ENCODE peak calls at places on chromosomes 16 and 17, in five cellular contexts. O, I, Q, T and B are unnamed samples.

GRCh38 chr16:11105038-11105903 is 150.7 kb downstream of the SOCS1 start:
- DNase-seq in O (no peak), I (no peak), T (no peak), Q (no peak), B (peak; percentile 6)

GRCh38 chr17:29390856-29391631 is 881 bp downstream of the TAOK1 start:
- DNase-seq in I (peak; percentile 64), O (peak; percentile 17), T (peak; percentile 6), Q (peak; percentile 66), B (peak; percentile 55)

GRCh38 chr17:20063665-20064648 is 54.8 kb downstream of the SPECC1 start:
- DNase-seq in T (no peak), O (no peak), Q (peak; percentile 89), I (peak; percentile 84), B (peak; percentile 85)

GRCh38 chr17:76866774-76867577 is 1.2 kb upstream of the MGAT5B start:
- DNase-seq in I (no peak), O (peak; percentile 28), Q (no peak), T (no peak), B (no peak)

GRCh38 chr16:1414532-1415265 is at the start of gene UNKL:
- DNase-seq in I (peak; percentile 44), Q (peak; percentile 90), T (peak; percentile 64), O (peak; percentile 14), B (peak; percentile 41)

GRCh38 chr16:50988441-50988840 is 162.6 kb downstream of the SALL1 start:
- DNase-seq in Q (no peak), T (no peak), O (peak; percentile 8), I (no peak), B (no peak)

GRCh38 chr17:57654040-57654775 is 90.9 kb downstream of the CCDC182 start:
- DNase-seq in O (no peak), Q (no peak), T (no peak), I (no peak), B (no peak)

GRCh38 chr16:1282275-1282995 is 26.6 kb downstream of the TPSD1 start:
- DNase-seq in I (no peak), T (no peak), Q (no peak), O (no peak), B (no peak)

GRCh38 chr17:1462164-1463112 is 6.4 kb upstream of the CRK start:
- DNase-seq in Q (no peak), O (no peak), T (no peak), I (no peak), B (no peak)

GRCh38 chr17:7477392-7478275 is 1.8 kb downstream of the ZBTB4 start:
- DNase-seq in O (no peak), Q (peak; percentile 72), T (no peak), I (peak; percentile 40), B (peak; percentile 56)

GRCh38 chr17:66417300-66417719 is 114.9 kb downstream of the PRKCA start:
- DNase-seq in I (no peak), O (no peak), Q (no peak), T (no peak), B (no peak)

GRCh38 chr16:15701975-15702970 is 52.2 kb downstream of the NDE1 start:
- DNase-seq in T (no peak), O (no peak), I (no peak), Q (no peak), B (no peak)

GRCh38 chr16:69741519-69741918 is 13.2 kb downstream of the NOB1 start:
- DNase-seq in I (no peak), Q (no peak), O (no peak), T (no peak), B (no peak)

GRCh38 chr16:1980026-1980769 is 1.1 kb downstream of the NOXO1 start:
- DNase-seq in O (no peak), Q (no peak), T (no peak), I (no peak), B (no peak)

GRCh38 chr16:65786916-65787315 is 579.6 kb upstream of the CDH5 start:
- DNase-seq in I (no peak), O (no peak), Q (no peak), T (no peak), B (no peak)

GRCh38 chr17:35372846-35373531 is 432 bp downstream of the SLFN11 start:
- DNase-seq in I (no peak), O (peak; percentile 74), T (no peak), Q (peak; percentile 62), B (no peak)

GRCh38 chr16:1532771-1533170 is 695 bp upstream of the TMEM204 start:
- DNase-seq in I (no peak), T (no peak), O (no peak), Q (no peak), B (no peak)

GRCh38 chr16:17026600-17027242 is 444.0 kb downstream of the XYLT1 start:
- DNase-seq in Q (no peak), T (no peak), O (no peak), I (no peak), B (no peak)

GRCh38 chr16:47815655-47816054 is 340.1 kb downstream of the ABCC12 start:
- DNase-seq in I (no peak), O (no peak), Q (no peak), T (no peak), B (no peak)

GRCh38 chr17:83068641-83069570 is 10.5 kb upstream of the METRNL start:
- DNase-seq in I (no peak), Q (peak; percentile 58), O (no peak), T (no peak), B (no peak)

GRCh38 chr16:55510185-55510805 is 1.4 kb downstream of the LPCAT2 start:
- DNase-seq in I (no peak), T (no peak), O (no peak), Q (no peak), B (no peak)

GRCh38 chr17:35313875-35314409 is 59.5 kb downstream of the SLFN11 start:
- DNase-seq in Q (peak; percentile 71), O (no peak), T (no peak), I (no peak), B (no peak)

GRCh38 chr16:87376660-87377059 is 6.9 kb downstream of the FBXO31 start:
- DNase-seq in I (no peak), O (no peak), Q (no peak), T (no peak), B (no peak)

GRCh38 chr17:39641119-39641496 is 4.2 kb downstream of the STARD3 start:
- DNase-seq in O (no peak), I (no peak), T (no peak), Q (no peak), B (no peak)

GRCh38 chr16:28179354-28179753 is 32.4 kb downstream of the XPO6 start:
- DNase-seq in Q (no peak), I (no peak), T (no peak), O (no peak), B (no peak)

GRCh38 chr16:87321336-87322107 is 4.3 kb upstream of the C16orf95 start:
- DNase-seq in T (no peak), I (no peak), O (no peak), Q (no peak), B (no peak)

GRCh38 chr17:8137645-8138342 is 13.9 kb upstream of the HES7 start:
- DNase-seq in Q (no peak), T (no peak), O (no peak), I (no peak), B (no peak)

GRCh38 chr16:11278681-11279628 is 2.2 kb downstream of the PRM1 start:
- DNase-seq in O (no peak), I (no peak), Q (no peak), T (no peak), B (no peak)

GRCh38 chr17:47404006-47404405 is 80.3 kb downstream of the EFCAB13 start:
- DNase-seq in Q (no peak), T (no peak), I (no peak), O (no peak), B (no peak)

GRCh38 chr17:8122923-8123694 is 797 bp downstream of the HES7 start:
- DNase-seq in I (no peak), O (peak; percentile 17), T (peak; percentile 28), Q (peak; percentile 70), B (no peak)

GRCh38 chr17:79485991-79486390 is 124.9 kb downstream of the RBFOX3 start:
- DNase-seq in Q (no peak), I (no peak), T (no peak), O (no peak), B (no peak)

GRCh38 chr16:86563489-86564345 is 2.9 kb upstream of the FOXC2 start:
- DNase-seq in Q (peak; percentile 95), I (peak; percentile 58), O (peak; percentile 61), T (peak; percentile 95), B (peak; percentile 80)

GRCh38 chr16:87426423-87427215 is 34.5 kb downstream of the MAP1LC3B start:
- DNase-seq in Q (no peak), I (no peak), O (no peak), T (no peak), B (no peak)

GRCh38 chr16:4313563-4314531 is 2.0 kb upstream of the GLIS2 start:
- DNase-seq in I (no peak), O (no peak), T (peak; percentile 60), Q (no peak), B (no peak)